ENCODE peak calls at places on chromosomes 4 and X, in five cellular contexts. One of them, this sample, is unnamed.

GRCh38 chr4:164440196-164440595 is 313.7 kb upstream of the SMIM31 start:
- DNase-seq in Peyer's patch: no peak
- DNase-seq in right lobe of liver: no peak
- DNase-seq in tibial artery: no peak
- DNase-seq in thyroid gland: no peak
- DNase-seq in this sample: no peak

GRCh38 chrX:18864390-18864920 is 119.5 kb downstream of the PHKA2 start:
- DNase-seq in Peyer's patch: no peak
- DNase-seq in right lobe of liver: no peak
- DNase-seq in tibial artery: no peak
- DNase-seq in thyroid gland: no peak
- DNase-seq in this sample: no peak

GRCh38 chr4:95085118-95085833 is 327.5 kb downstream of the BMPR1B start:
- DNase-seq in Peyer's patch: no peak
- DNase-seq in right lobe of liver: no peak
- DNase-seq in tibial artery: no peak
- DNase-seq in thyroid gland: no peak
- DNase-seq in this sample: no peak

GRCh38 chr4:22434895-22435294 is 81.0 kb downstream of the ADGRA3 start:
- DNase-seq in Peyer's patch: no peak
- DNase-seq in right lobe of liver: no peak
- DNase-seq in tibial artery: no peak
- DNase-seq in thyroid gland: peak
- DNase-seq in this sample: no peak

GRCh38 chr4:182023469-182023868 is 219.7 kb upstream of the TENM3 start:
- DNase-seq in Peyer's patch: no peak
- DNase-seq in right lobe of liver: no peak
- DNase-seq in tibial artery: no peak
- DNase-seq in thyroid gland: no peak
- DNase-seq in this sample: no peak

GRCh38 chr4:61543976-61544375 is 343.9 kb downstream of the ADGRL3 start:
- DNase-seq in Peyer's patch: no peak
- DNase-seq in right lobe of liver: no peak
- DNase-seq in tibial artery: no peak
- DNase-seq in thyroid gland: no peak
- DNase-seq in this sample: no peak

GRCh38 chrX:106170318-106170717 is 2.2 kb downstream of the PWWP3B start:
- DNase-seq in Peyer's patch: no peak
- DNase-seq in right lobe of liver: no peak
- DNase-seq in tibial artery: no peak
- DNase-seq in thyroid gland: peak
- DNase-seq in this sample: no peak

GRCh38 chr4:110865611-110866254 is 242.9 kb upstream of the PITX2 start:
- DNase-seq in Peyer's patch: no peak
- DNase-seq in right lobe of liver: no peak
- DNase-seq in tibial artery: no peak
- DNase-seq in thyroid gland: no peak
- DNase-seq in this sample: no peak

GRCh38 chr4:8710416-8710815 is 117.9 kb downstream of the CPZ start:
- DNase-seq in Peyer's patch: peak
- DNase-seq in right lobe of liver: no peak
- DNase-seq in tibial artery: peak
- DNase-seq in thyroid gland: no peak
- DNase-seq in this sample: no peak

GRCh38 chr4:66688674-66689073 is 856.6 kb downstream of the CENPC start:
- DNase-seq in Peyer's patch: no peak
- DNase-seq in right lobe of liver: no peak
- DNase-seq in tibial artery: no peak
- DNase-seq in thyroid gland: no peak
- DNase-seq in this sample: no peak

GRCh38 chr4:74623041-74623440 is 171.3 kb downstream of the BTC start:
- DNase-seq in Peyer's patch: no peak
- DNase-seq in right lobe of liver: no peak
- DNase-seq in tibial artery: no peak
- DNase-seq in thyroid gland: no peak
- DNase-seq in this sample: no peak

GRCh38 chr4:47217884-47218283 is 186.5 kb downstream of the GABRB1 start:
- DNase-seq in Peyer's patch: no peak
- DNase-seq in right lobe of liver: no peak
- DNase-seq in tibial artery: no peak
- DNase-seq in thyroid gland: no peak
- DNase-seq in this sample: no peak

GRCh38 chrX:45324941-45325340 is 124.3 kb upstream of the DIPK2B start:
- DNase-seq in Peyer's patch: no peak
- DNase-seq in right lobe of liver: no peak
- DNase-seq in tibial artery: no peak
- DNase-seq in thyroid gland: no peak
- DNase-seq in this sample: no peak

GRCh38 chrX:126985027-126985426 is 165.5 kb downstream of the PRR32 start:
- DNase-seq in Peyer's patch: no peak
- DNase-seq in right lobe of liver: no peak
- DNase-seq in tibial artery: no peak
- DNase-seq in thyroid gland: no peak
- DNase-seq in this sample: no peak

GRCh38 chr4:176335421-176335820 is 15.7 kb downstream of the SPCS3 start:
- DNase-seq in Peyer's patch: no peak
- DNase-seq in right lobe of liver: no peak
- DNase-seq in tibial artery: no peak
- DNase-seq in thyroid gland: no peak
- DNase-seq in this sample: no peak

GRCh38 chr4:127335732-127336131 is 297.0 kb upstream of the INTU start:
- DNase-seq in Peyer's patch: no peak
- DNase-seq in right lobe of liver: no peak
- DNase-seq in tibial artery: no peak
- DNase-seq in thyroid gland: no peak
- DNase-seq in this sample: no peak
- TF ChIP-seq CTCF in Peyer's patch: no peak
- TF ChIP-seq CTCF in right lobe of liver: no peak
- TF ChIP-seq CTCF in tibial artery: no peak
- TF ChIP-seq CTCF in thyroid gland: no peak
- TF ChIP-seq CTCF in this sample: no peak

DNA sequence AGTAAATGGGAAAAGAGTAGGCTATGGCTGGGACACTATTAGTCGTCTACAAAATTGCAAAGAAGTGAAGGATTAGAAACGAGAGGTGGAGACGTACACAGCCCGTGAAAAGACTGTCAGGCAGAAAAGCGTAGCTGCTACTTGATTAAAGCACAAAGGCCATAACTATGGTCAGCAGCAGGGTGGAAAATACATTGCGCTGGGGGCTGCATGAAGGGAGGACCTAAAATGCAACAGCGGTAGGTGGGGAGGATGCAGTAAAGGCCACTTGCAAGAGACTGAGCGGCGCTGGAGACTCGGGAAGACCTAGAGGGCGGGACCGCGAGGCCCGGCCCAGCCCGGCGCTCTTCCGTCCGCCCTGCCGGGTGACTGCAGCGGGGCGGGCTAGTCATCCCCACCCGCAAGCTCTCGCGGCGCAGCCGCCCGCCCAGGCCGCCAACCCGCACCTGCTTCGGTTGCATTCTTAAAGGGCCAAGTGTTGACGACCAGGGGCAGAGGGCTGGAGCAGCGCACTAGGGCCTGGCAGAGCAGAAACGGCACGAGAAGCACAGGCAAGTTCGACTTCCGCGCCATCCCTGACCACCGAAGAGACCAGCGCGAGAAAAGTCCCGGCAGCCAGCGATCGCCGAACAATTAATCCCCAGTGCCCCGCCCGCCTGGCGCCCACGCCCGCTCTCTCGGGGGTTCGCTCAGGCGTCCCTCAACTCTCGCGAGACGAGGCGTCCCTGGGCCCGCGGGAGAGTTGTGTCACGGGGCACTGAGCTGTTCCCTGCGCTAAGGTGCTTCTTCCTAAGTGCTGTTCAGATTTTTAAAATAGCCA is at the start of gene AGA:
- DNase-seq in Peyer's patch: peak
- DNase-seq in right lobe of liver: peak
- DNase-seq in tibial artery: peak
- DNase-seq in thyroid gland: peak
- DNase-seq in this sample: peak
- TF ChIP-seq CTCF in Peyer's patch: no peak
- TF ChIP-seq CTCF in right lobe of liver: no peak
- TF ChIP-seq CTCF in tibial artery: no peak
- TF ChIP-seq CTCF in thyroid gland: no peak
- TF ChIP-seq CTCF in this sample: no peak

GRCh38 chr4:23851455-23851854 is 38.4 kb downstream of the PPARGC1A start:
- DNase-seq in Peyer's patch: no peak
- DNase-seq in right lobe of liver: no peak
- DNase-seq in tibial artery: no peak
- DNase-seq in thyroid gland: no peak
- DNase-seq in this sample: no peak

GRCh38 chr4:23853986-23854385 is 35.9 kb downstream of the PPARGC1A start:
- DNase-seq in Peyer's patch: no peak
- DNase-seq in right lobe of liver: no peak
- DNase-seq in tibial artery: no peak
- DNase-seq in thyroid gland: no peak
- DNase-seq in this sample: no peak

GRCh38 chr4:23855912-23856605 is 33.8 kb downstream of the PPARGC1A start:
- DNase-seq in Peyer's patch: no peak
- DNase-seq in right lobe of liver: no peak
- DNase-seq in tibial artery: no peak
- DNase-seq in thyroid gland: no peak
- DNase-seq in this sample: no peak

GRCh38 chr4:23857353-23857752 is 32.5 kb downstream of the PPARGC1A start:
- DNase-seq in Peyer's patch: no peak
- DNase-seq in right lobe of liver: no peak
- DNase-seq in tibial artery: no peak
- DNase-seq in thyroid gland: no peak
- DNase-seq in this sample: no peak

GRCh38 chr4:23856630-23857029 is 33.2 kb downstream of the PPARGC1A start:
- DNase-seq in Peyer's patch: peak
- DNase-seq in right lobe of liver: peak
- DNase-seq in tibial artery: no peak
- DNase-seq in thyroid gland: peak
- DNase-seq in this sample: no peak
- TF ChIP-seq CTCF in Peyer's patch: no peak
- TF ChIP-seq CTCF in right lobe of liver: no peak
- TF ChIP-seq CTCF in tibial artery: no peak
- TF ChIP-seq CTCF in thyroid gland: no peak
- TF ChIP-seq CTCF in this sample: no peak

GRCh38 chr4:152348670-152349069 is 187.2 kb downstream of the FBXW7 start:
- DNase-seq in Peyer's patch: no peak
- DNase-seq in right lobe of liver: no peak
- DNase-seq in tibial artery: no peak
- DNase-seq in thyroid gland: no peak
- DNase-seq in this sample: no peak
- TF ChIP-seq CTCF in Peyer's patch: no peak
- TF ChIP-seq CTCF in right lobe of liver: no peak
- TF ChIP-seq CTCF in tibial artery: peak
- TF ChIP-seq CTCF in thyroid gland: no peak
- TF ChIP-seq CTCF in this sample: peak

DNA sequence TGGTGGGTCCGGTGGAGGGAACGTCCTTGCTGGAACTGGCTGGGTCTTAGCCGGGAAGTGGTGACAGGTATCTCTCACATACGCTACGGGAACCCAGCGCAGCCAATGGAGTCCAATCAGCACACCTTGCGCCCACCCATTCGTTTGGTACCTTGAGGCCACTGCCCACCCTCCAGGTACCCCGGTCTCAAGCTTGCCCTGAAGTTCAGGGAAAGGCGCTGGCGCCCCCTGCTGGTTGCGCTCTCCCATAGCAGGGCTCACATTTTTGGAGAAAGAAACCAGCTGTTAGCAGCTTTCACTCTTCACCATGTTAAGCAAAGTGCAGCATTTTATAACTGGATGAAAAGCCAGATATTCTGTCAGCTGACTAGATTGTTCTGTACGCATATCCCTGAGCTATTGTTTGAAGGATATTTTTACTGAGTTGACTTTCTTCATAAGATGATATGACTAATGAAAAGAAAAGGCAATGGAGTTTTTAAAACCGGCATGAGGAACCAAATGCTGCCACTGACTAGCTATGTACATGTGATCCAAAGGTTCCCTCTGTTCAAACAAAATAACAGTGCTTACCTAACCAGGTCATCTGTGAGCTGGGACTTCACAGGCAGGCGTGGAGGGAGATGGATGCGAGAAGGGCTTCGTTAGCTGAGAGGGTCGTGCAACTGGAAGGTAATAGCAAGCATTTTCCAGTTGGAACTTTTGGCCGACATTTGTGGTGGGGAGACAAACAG is 43.7 kb downstream of the OTOP1 start:
- DNase-seq in Peyer's patch: no peak
- DNase-seq in right lobe of liver: peak
- DNase-seq in tibial artery: no peak
- DNase-seq in thyroid gland: peak
- DNase-seq in this sample: no peak
- TF ChIP-seq CTCF in Peyer's patch: no peak
- TF ChIP-seq CTCF in right lobe of liver: peak
- TF ChIP-seq CTCF in tibial artery: no peak
- TF ChIP-seq CTCF in thyroid gland: no peak
- TF ChIP-seq CTCF in this sample: peak

DNA sequence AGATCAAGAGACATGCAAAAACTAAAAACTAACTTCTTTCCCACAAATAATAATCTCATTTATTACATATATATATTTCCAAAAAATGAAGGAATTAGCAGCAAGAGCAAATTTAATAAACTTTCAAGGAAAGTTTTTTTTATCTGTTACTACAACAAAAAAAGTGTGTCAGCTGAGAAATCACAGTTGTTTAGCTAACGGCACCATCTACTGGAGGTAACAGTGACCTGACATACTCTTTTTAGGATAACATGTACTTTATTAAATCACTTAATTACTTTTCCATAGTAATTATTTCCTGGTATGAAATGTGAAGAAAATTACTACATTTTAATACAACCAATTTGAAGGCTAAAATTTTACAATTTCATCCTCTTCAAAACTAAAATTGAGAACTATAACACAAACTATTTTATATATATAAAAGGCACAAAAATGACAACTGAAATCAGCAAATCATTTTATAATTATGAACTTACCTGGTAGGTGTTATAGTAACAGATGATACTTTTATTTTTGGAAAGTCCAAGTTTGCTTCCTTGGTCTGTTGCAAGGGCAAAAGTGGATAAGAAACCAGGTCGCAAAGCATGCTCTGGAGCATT is 9.1 kb downstream of the LAMTOR3 start:
- DNase-seq in Peyer's patch: no peak
- DNase-seq in right lobe of liver: no peak
- DNase-seq in tibial artery: no peak
- DNase-seq in thyroid gland: peak
- DNase-seq in this sample: no peak
- TF ChIP-seq CTCF in Peyer's patch: no peak
- TF ChIP-seq CTCF in right lobe of liver: peak
- TF ChIP-seq CTCF in tibial artery: peak
- TF ChIP-seq CTCF in thyroid gland: no peak
- TF ChIP-seq CTCF in this sample: peak

GRCh38 chr4:52983563-52984303 is 121.6 kb downstream of the RASL11B start:
- DNase-seq in Peyer's patch: no peak
- DNase-seq in right lobe of liver: no peak
- DNase-seq in tibial artery: no peak
- DNase-seq in thyroid gland: no peak
- DNase-seq in this sample: no peak
- TF ChIP-seq CTCF in Peyer's patch: no peak
- TF ChIP-seq CTCF in right lobe of liver: peak
- TF ChIP-seq CTCF in tibial artery: peak
- TF ChIP-seq CTCF in thyroid gland: peak
- TF ChIP-seq CTCF in this sample: peak

GRCh38 chr4:65580551-65580950 is 89.7 kb downstream of the EPHA5 start:
- DNase-seq in Peyer's patch: no peak
- DNase-seq in right lobe of liver: no peak
- DNase-seq in tibial artery: no peak
- DNase-seq in thyroid gland: no peak
- DNase-seq in this sample: no peak
- TF ChIP-seq CTCF in Peyer's patch: no peak
- TF ChIP-seq CTCF in right lobe of liver: no peak
- TF ChIP-seq CTCF in tibial artery: no peak
- TF ChIP-seq CTCF in thyroid gland: no peak
- TF ChIP-seq CTCF in this sample: no peak

This sample was measured in D721Med.